ENCODE peak calls at places on chromosomes 1 and 21, in six cellular contexts. One of them, this sample, is unnamed.

GRCh38 chr1:14653461-14653960 is 55.0 kb downstream of the KAZN start:
- DNase-seq in cardiac fibroblast: no peak
- DNase-seq in choroid plexus epithelial cell: no peak
- DNase-seq in lung: no peak
- DNase-seq in fibroblast of lung: peak
- DNase-seq in IMR-90: no peak
- DNase-seq in this sample: no peak

GRCh38 chr1:218494449-218494852 is 149.3 kb downstream of the TGFB2 start:
- DNase-seq in cardiac fibroblast: no peak
- DNase-seq in choroid plexus epithelial cell: no peak
- DNase-seq in lung: no peak
- DNase-seq in fibroblast of lung: no peak
- DNase-seq in IMR-90: no peak
- DNase-seq in this sample: no peak

GRCh38 chr1:81114191-81114590 is 686.5 kb upstream of the ADGRL2 start:
- DNase-seq in cardiac fibroblast: no peak
- DNase-seq in choroid plexus epithelial cell: no peak
- DNase-seq in lung: no peak
- DNase-seq in fibroblast of lung: no peak
- DNase-seq in IMR-90: no peak
- DNase-seq in this sample: no peak

GRCh38 chr1:20753589-20753988 is 21.1 kb upstream of the SH2D5 start:
- DNase-seq in cardiac fibroblast: no peak
- DNase-seq in choroid plexus epithelial cell: peak
- DNase-seq in lung: no peak
- DNase-seq in fibroblast of lung: peak
- DNase-seq in IMR-90: peak
- DNase-seq in this sample: no peak

GRCh38 chr1:47548188-47548587 is 110.3 kb downstream of the FOXD2 start:
- DNase-seq in cardiac fibroblast: no peak
- DNase-seq in choroid plexus epithelial cell: peak
- DNase-seq in lung: no peak
- DNase-seq in fibroblast of lung: no peak
- DNase-seq in IMR-90: no peak
- DNase-seq in this sample: no peak

GRCh38 chr1:162912061-162912667 is 51.2 kb upstream of the CCDC190 start:
- DNase-seq in cardiac fibroblast: no peak
- DNase-seq in choroid plexus epithelial cell: no peak
- DNase-seq in lung: no peak
- DNase-seq in fibroblast of lung: peak
- DNase-seq in IMR-90: no peak
- DNase-seq in this sample: no peak

GRCh38 chr21:27406297-27407009 is 439.6 kb upstream of the ADAMTS5 start:
- DNase-seq in cardiac fibroblast: peak
- DNase-seq in choroid plexus epithelial cell: peak
- DNase-seq in lung: no peak
- DNase-seq in fibroblast of lung: peak
- DNase-seq in IMR-90: peak
- DNase-seq in this sample: peak

GRCh38 chr1:174875306-174875705 is 124.4 kb upstream of the CACYBP start:
- DNase-seq in cardiac fibroblast: no peak
- DNase-seq in choroid plexus epithelial cell: no peak
- DNase-seq in lung: peak
- DNase-seq in fibroblast of lung: no peak
- DNase-seq in IMR-90: no peak
- DNase-seq in this sample: no peak

GRCh38 chr1:36653850-36654249 is 171.1 kb upstream of the CSF3R start:
- DNase-seq in cardiac fibroblast: peak
- DNase-seq in choroid plexus epithelial cell: peak
- DNase-seq in lung: peak
- DNase-seq in fibroblast of lung: peak
- DNase-seq in IMR-90: peak
- DNase-seq in this sample: no peak

GRCh38 chr1:154759196-154759595 is 110.9 kb downstream of the KCNN3 start:
- DNase-seq in cardiac fibroblast: no peak
- DNase-seq in choroid plexus epithelial cell: no peak
- DNase-seq in lung: no peak
- DNase-seq in fibroblast of lung: no peak
- DNase-seq in IMR-90: no peak
- DNase-seq in this sample: no peak

GRCh38 chr1:32048440-32048839 is 24.3 kb upstream of the TMEM39B start:
- DNase-seq in cardiac fibroblast: no peak
- DNase-seq in choroid plexus epithelial cell: peak
- DNase-seq in lung: no peak
- DNase-seq in fibroblast of lung: no peak
- DNase-seq in IMR-90: peak
- DNase-seq in this sample: no peak

GRCh38 chr1:61141288-61142044 is 59.1 kb downstream of the NFIA start:
- DNase-seq in cardiac fibroblast: peak
- DNase-seq in choroid plexus epithelial cell: peak
- DNase-seq in lung: no peak
- DNase-seq in fibroblast of lung: peak
- DNase-seq in IMR-90: peak
- DNase-seq in this sample: peak

GRCh38 chr21:33734326-33734725 is 92.0 kb downstream of the ITSN1 start:
- DNase-seq in cardiac fibroblast: no peak
- DNase-seq in choroid plexus epithelial cell: peak
- DNase-seq in lung: no peak
- DNase-seq in fibroblast of lung: peak
- DNase-seq in IMR-90: peak
- DNase-seq in this sample: peak

GRCh38 chr1:32339363-32339978 is 3.4 kb upstream of the MARCKSL1 start:
- DNase-seq in cardiac fibroblast: peak
- DNase-seq in choroid plexus epithelial cell: peak
- DNase-seq in lung: no peak
- DNase-seq in fibroblast of lung: peak
- DNase-seq in IMR-90: peak
- DNase-seq in this sample: no peak

GRCh38 chr1:77322061-77322900 is 40.5 kb downstream of the AK5 start:
- DNase-seq in cardiac fibroblast: peak
- DNase-seq in choroid plexus epithelial cell: peak
- DNase-seq in lung: no peak
- DNase-seq in fibroblast of lung: peak
- DNase-seq in IMR-90: peak
- DNase-seq in this sample: peak

GRCh38 chr21:14850394-14850793 is 214.4 kb downstream of the NRIP1 start:
- DNase-seq in cardiac fibroblast: no peak
- DNase-seq in choroid plexus epithelial cell: peak
- DNase-seq in lung: no peak
- DNase-seq in fibroblast of lung: no peak
- DNase-seq in IMR-90: peak
- DNase-seq in this sample: no peak

GRCh38 chr1:198197285-198197684 is 40.5 kb downstream of the NEK7 start:
- DNase-seq in cardiac fibroblast: no peak
- DNase-seq in choroid plexus epithelial cell: no peak
- DNase-seq in lung: no peak
- DNase-seq in fibroblast of lung: no peak
- DNase-seq in IMR-90: no peak
- DNase-seq in this sample: no peak
- TF ChIP-seq CTCF in cardiac fibroblast: no peak
- TF ChIP-seq CTCF in choroid plexus epithelial cell: no peak
- TF ChIP-seq CTCF in lung: no peak
- TF ChIP-seq CTCF in fibroblast of lung: no peak
- TF ChIP-seq CTCF in IMR-90: no peak
- TF ChIP-seq CTCF in this sample: no peak

DNA sequence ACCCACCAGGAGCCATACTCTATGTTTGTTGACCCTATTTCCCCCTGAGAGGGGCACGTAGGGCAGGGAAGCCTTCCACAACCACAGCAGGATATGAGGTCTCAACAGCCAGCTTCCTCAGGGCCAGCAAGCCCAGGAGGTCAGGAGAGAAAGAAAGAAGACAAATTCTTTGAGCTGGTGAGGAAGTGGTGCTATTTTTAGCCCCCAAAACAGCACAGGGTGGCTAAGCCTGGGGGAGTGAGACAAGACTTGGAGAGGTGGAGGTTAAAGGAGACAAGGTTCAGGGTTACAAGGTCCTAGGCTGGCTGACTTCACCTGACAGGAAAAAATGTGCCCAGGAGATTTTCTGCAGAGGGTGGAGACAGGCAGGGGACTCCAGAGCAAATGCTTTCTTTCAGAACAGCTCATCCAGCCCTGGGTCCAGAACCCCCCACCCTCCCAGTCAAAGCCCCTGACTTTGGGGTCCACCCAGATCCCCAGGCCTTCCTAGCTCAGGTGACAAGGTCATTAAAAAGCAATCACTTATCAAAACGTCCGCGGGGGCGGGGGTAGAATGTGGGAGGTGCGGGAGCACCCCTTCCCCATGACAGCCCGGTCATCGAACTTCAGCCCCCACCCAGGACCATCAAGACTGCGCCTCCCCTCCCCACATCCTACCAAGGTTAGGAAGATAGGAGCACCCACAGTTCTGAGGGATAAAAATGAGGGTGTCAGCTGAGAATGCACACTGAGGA is 1.3 kb downstream of the SV2A start:
- DNase-seq in cardiac fibroblast: no peak
- DNase-seq in choroid plexus epithelial cell: peak
- DNase-seq in lung: no peak
- DNase-seq in fibroblast of lung: no peak
- DNase-seq in IMR-90: no peak
- DNase-seq in this sample: no peak
- H3K4me3 ChIP-seq in cardiac fibroblast: peak
- H3K4me3 ChIP-seq in choroid plexus epithelial cell: peak
- H3K4me3 ChIP-seq in lung: no peak
- H3K4me3 ChIP-seq in fibroblast of lung: peak
- H3K4me3 ChIP-seq in IMR-90: peak
- H3K4me3 ChIP-seq in this sample: peak

GRCh38 chr1:193190096-193190744 is 3.8 kb upstream of the B3GALT2 start:
- DNase-seq in cardiac fibroblast: peak
- DNase-seq in choroid plexus epithelial cell: peak
- DNase-seq in lung: no peak
- DNase-seq in fibroblast of lung: peak
- DNase-seq in IMR-90: peak
- DNase-seq in this sample: no peak
- TF ChIP-seq CTCF in cardiac fibroblast: peak
- TF ChIP-seq CTCF in choroid plexus epithelial cell: peak
- TF ChIP-seq CTCF in lung: no peak
- TF ChIP-seq CTCF in fibroblast of lung: peak
- TF ChIP-seq CTCF in IMR-90: peak
- TF ChIP-seq CTCF in this sample: no peak

DNA sequence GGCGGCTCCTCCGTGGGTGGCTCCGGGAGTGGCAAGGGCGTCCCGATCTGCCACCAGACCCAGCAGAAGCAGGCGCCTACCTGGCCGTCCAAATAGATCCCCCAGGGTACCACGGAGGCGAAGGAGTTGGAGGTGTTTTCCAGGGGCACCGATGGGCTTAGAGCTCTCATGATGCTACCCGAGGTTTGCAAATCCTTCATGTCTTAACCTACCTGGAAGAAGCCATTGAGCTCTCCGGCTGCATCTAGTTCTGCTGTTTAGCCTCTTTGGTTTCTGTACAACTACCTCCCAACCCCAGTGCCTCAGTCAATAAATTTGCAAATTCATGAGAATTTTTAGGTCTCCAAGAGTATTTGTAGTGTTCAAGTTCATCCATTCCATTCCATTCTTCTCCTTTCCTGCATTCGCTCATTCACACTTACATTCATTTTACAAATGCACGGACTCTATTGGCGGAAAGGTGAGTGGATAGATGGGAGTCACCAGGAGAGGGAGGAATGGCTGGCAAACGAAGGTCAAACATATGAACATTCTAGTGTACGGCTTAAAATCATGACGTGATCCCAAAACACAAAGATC is 2.4 kb downstream of the LORICRIN start:
- DNase-seq in cardiac fibroblast: no peak
- DNase-seq in choroid plexus epithelial cell: no peak
- DNase-seq in lung: no peak
- DNase-seq in fibroblast of lung: no peak
- DNase-seq in IMR-90: no peak
- DNase-seq in this sample: no peak
- H3K4me3 ChIP-seq in cardiac fibroblast: no peak
- H3K4me3 ChIP-seq in choroid plexus epithelial cell: no peak
- H3K4me3 ChIP-seq in lung: no peak
- H3K4me3 ChIP-seq in fibroblast of lung: no peak
- H3K4me3 ChIP-seq in IMR-90: no peak
- H3K4me3 ChIP-seq in this sample: peak

DNA sequence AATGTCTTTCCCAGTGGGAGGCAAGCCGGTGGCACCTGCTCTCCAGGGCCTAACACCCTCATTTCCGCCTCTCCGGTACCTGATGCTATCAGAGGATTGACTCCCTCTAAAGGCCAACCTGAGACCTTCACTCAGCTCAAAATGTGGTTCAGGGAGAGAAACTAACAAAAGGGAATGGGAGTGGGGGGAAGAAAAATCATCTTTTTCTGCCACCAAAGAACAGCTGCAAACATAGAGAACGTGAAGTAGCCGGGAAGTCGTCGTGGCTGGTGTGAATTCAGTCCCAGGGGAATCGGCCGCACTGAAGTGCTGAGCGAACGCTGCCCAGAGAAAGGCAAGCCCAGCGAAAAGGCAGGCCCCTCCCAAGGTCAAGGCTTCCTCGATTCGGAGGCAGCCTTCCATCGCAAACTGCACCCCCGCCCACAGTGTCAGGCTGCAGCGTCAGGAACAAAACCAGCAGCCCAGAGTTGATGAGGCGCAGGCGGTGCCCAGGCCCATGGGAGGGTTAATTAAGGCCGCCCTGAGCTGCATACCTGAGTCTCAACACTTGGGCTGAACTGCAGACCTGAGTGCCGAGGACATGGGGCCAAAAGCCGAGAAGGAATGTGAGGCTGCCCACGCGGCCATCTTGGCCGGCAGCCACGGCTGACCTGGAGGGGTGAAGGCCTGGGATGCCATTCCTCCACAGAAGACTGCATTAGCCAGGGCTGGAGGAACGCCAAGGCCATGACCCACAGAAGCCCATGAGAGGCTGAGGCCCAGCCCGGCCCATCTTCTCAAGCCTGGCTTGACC is 160.2 kb downstream of the PSMG1 start:
- DNase-seq in cardiac fibroblast: peak
- DNase-seq in choroid plexus epithelial cell: peak
- DNase-seq in lung: peak
- DNase-seq in fibroblast of lung: peak
- DNase-seq in IMR-90: peak
- DNase-seq in this sample: no peak
- TF ChIP-seq CTCF in cardiac fibroblast: no peak
- TF ChIP-seq CTCF in choroid plexus epithelial cell: peak
- TF ChIP-seq CTCF in lung: no peak
- TF ChIP-seq CTCF in fibroblast of lung: peak
- TF ChIP-seq CTCF in IMR-90: no peak
- TF ChIP-seq CTCF in this sample: no peak